ENCODE peak calls at places on chromosomes 13 and 19, in seven cellular contexts. S, X, G, U, Q, K and P are unnamed samples.

GRCh38 chr13:35953537-35954206 is 177.5 kb downstream of the DCLK1 start:
- DNase-seq in S (peak; percentile 90), X (peak; percentile 63), G (peak; percentile 96), U (peak; percentile 94), Q (peak; percentile 94), K (peak; percentile 84), P (peak; percentile 76)

GRCh38 chr19:35055715-35056179 is 14.2 kb downstream of the HPN start:
- DNase-seq in S (peak; percentile 47), X (no peak), G (no peak), U (no peak), Q (no peak), K (no peak), P (peak; percentile 39)

GRCh38 chr19:19642506-19643157 is 825 bp downstream of the GMIP start:
- DNase-seq in S (no peak), X (peak; percentile 38), G (no peak), U (peak; percentile 45), Q (no peak), K (no peak), P (peak; percentile 11)

GRCh38 chr13:29925457-29925856 is 75.0 kb upstream of the UBL3 start:
- DNase-seq in S (peak; percentile 90), X (peak; percentile 79), G (peak; percentile 90), U (peak; percentile 94), Q (peak; percentile 78), K (peak; percentile 77), P (peak; percentile 89)

GRCh38 chr13:103703246-103703645 is 637.0 kb upstream of the SLC10A2 start:
- DNase-seq in S (no peak), X (no peak), G (no peak), U (no peak), Q (no peak), K (no peak), P (no peak)

GRCh38 chr19:41928221-41928683 is at the start of gene ERFL:
- DNase-seq in S (no peak), X (no peak), G (no peak), U (peak; percentile 51), Q (no peak), K (no peak), P (no peak)

GRCh38 chr13:93786846-93787245 is 560.2 kb downstream of the GPC6 start:
- DNase-seq in S (no peak), X (peak; percentile 33), G (peak; percentile 10), U (no peak), Q (no peak), K (no peak), P (no peak)

GRCh38 chr13:30580852-30581502 is 36.7 kb upstream of the USPL1 start:
- DNase-seq in S (no peak), X (peak; percentile 14), G (no peak), U (peak; percentile 20), Q (no peak), K (no peak), P (peak; percentile 67)

GRCh38 chr13:90055121-90055520 is 1292.4 kb upstream of the MIR17HG start:
- DNase-seq in S (no peak), X (no peak), G (peak; percentile 8), U (peak; percentile 12), Q (no peak), K (peak; percentile 31), P (peak; percentile 79)

GRCh38 chr13:26320766-26321165 is 66.8 kb downstream of the CDK8 start:
- DNase-seq in S (no peak), X (no peak), G (no peak), U (no peak), Q (no peak), K (no peak), P (no peak)

GRCh38 chr19:38642176-38642575 is 5.3 kb upstream of the ACTN4 start:
- DNase-seq in S (no peak), X (no peak), G (no peak), U (no peak), Q (no peak), K (no peak), P (no peak)

GRCh38 chr19:13597625-13598024 is 91.3 kb upstream of the CACNA1A start:
- DNase-seq in S (peak; percentile 78), X (peak; percentile 66), G (peak; percentile 77), U (peak; percentile 85), Q (peak; percentile 74), K (peak; percentile 45), P (peak; percentile 83)

GRCh38 chr19:42424345-42424707 is 2.9 kb downstream of the LIPE start:
- DNase-seq in S (no peak), X (no peak), G (no peak), U (no peak), Q (no peak), K (no peak), P (no peak)

GRCh38 chr19:38303517-38304351 is at the start of gene C19orf33:
- DNase-seq in S (peak; percentile 93), X (no peak), G (no peak), U (peak; percentile 22), Q (no peak), K (peak; percentile 22), P (peak; percentile 88)

GRCh38 chr13:102373221-102373620 is 28.6 kb downstream of the FGF14 start:
- DNase-seq in S (no peak), X (no peak), G (no peak), U (no peak), Q (no peak), K (no peak), P (no peak)

GRCh38 chr13:53032849-53033248 is 4.2 kb downstream of the OLFM4 start:
- DNase-seq in S (no peak), X (no peak), G (no peak), U (no peak), Q (no peak), K (no peak), P (no peak)

GRCh38 chr13:75486654-75487053 is 4.7 kb upstream of the TBC1D4 start:
- DNase-seq in S (no peak), X (no peak), G (no peak), U (no peak), Q (no peak), K (peak; percentile 45), P (no peak)

GRCh38 chr13:66933994-66934393 is 296.1 kb downstream of the PCDH9 start:
- DNase-seq in S (no peak), X (peak; percentile 38), G (peak; percentile 72), U (peak; percentile 2), Q (peak; percentile 90), K (peak; percentile 93), P (peak; percentile 89)

GRCh38 chr13:91544723-91545122 is 146.3 kb downstream of the GPC5 start:
- DNase-seq in S (peak; percentile 16), X (peak; percentile 24), G (no peak), U (no peak), Q (no peak), K (no peak), P (no peak)

GRCh38 chr13:41995946-41996345 is 35.0 kb upstream of the VWA8 start:
- DNase-seq in S (peak; percentile 12), X (peak; percentile 27), G (peak; percentile 21), U (peak; percentile 64), Q (peak; percentile 75), K (peak; percentile 89), P (peak; percentile 6)

GRCh38 chr19:46970815-46971214 is 48.8 kb upstream of the NPAS1 start:
- DNase-seq in S (no peak), X (peak; percentile 93), G (no peak), U (peak; percentile 95), Q (peak; percentile 73), K (peak; percentile 30), P (peak; percentile 72)

GRCh38 chr19:35524181-35524838 is 3.8 kb downstream of the SBSN start:
- DNase-seq in S (no peak), X (no peak), G (no peak), U (no peak), Q (no peak), K (no peak), P (no peak)

GRCh38 chr19:38264486-38265212 is at the start of gene SPINT2:
- DNase-seq in S (no peak), X (no peak), G (no peak), U (peak; percentile 26), Q (no peak), K (no peak), P (no peak)

GRCh38 chr13:74442751-74443150 is 308.5 kb upstream of the KLF12 start:
- DNase-seq in S (no peak), X (no peak), G (no peak), U (no peak), Q (no peak), K (no peak), P (no peak)

GRCh38 chr13:84812078-84812477 is 929.8 kb upstream of the SLITRK1 start:
- DNase-seq in S (no peak), X (no peak), G (no peak), U (no peak), Q (no peak), K (no peak), P (no peak)

GRCh38 chr13:84816567-84817133 is 934.4 kb upstream of the SLITRK1 start:
- DNase-seq in S (no peak), X (no peak), G (no peak), U (no peak), Q (no peak), K (no peak), P (no peak)

GRCh38 chr13:84810781-84811180 is 928.5 kb upstream of the SLITRK1 start:
- DNase-seq in S (no peak), X (no peak), G (no peak), U (no peak), Q (no peak), K (no peak), P (no peak)

GRCh38 chr13:84812789-84813188 is 930.5 kb upstream of the SLITRK1 start:
- DNase-seq in S (no peak), X (no peak), G (no peak), U (no peak), Q (no peak), K (no peak), P (no peak)
- H2AFZ ChIP-seq in S (no peak overlapping the region), X (no peak overlapping the region), G (no peak overlapping the region), U (no peak overlapping the region), Q (no peak overlapping the region), K (no peak overlapping the region), P (no peak overlapping the region)

GRCh38 chr13:63433546-63434150 is 2018.0 kb upstream of the PCDH20 start:
- DNase-seq in S (no peak), X (no peak), G (peak; percentile 75), U (no peak), Q (peak; percentile 87), K (peak; percentile 62), P (peak; percentile 50)
- H2AFZ ChIP-seq in S (no peak overlapping the region), X (no peak overlapping the region), G (no peak overlapping the region), U (no peak overlapping the region), Q (no peak overlapping the region), K (no peak overlapping the region), P (no peak overlapping the region)

DNA sequence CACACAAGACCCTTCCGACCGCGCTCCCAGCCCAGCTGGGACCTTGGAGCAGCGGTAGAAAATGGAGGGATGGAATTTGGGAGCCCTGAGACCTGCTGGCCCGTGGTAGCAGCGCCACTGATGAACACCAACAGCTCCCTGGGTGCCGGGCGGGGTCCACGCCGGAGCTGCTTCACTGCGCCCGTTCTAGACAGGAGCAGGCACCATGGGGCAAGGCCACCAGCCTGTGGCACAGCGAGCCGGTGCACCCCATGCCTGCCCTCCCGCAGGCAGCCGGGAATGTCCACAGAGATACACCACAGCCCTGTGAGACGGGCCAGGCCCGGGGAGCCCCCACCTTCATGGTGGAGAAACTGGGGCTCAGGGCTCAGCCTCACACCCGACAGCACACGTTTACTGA is 9.9 kb upstream of the SHC2 start:
- DNase-seq in S (no peak), X (no peak), G (no peak), U (no peak), Q (no peak), K (no peak), P (no peak)
- H2AFZ ChIP-seq in S (no peak overlapping the region), X (no peak overlapping the region), G (no peak overlapping the region), U (no peak overlapping the region), Q (no peak overlapping the region), K (no peak overlapping the region), P (no peak overlapping the region)

DNA sequence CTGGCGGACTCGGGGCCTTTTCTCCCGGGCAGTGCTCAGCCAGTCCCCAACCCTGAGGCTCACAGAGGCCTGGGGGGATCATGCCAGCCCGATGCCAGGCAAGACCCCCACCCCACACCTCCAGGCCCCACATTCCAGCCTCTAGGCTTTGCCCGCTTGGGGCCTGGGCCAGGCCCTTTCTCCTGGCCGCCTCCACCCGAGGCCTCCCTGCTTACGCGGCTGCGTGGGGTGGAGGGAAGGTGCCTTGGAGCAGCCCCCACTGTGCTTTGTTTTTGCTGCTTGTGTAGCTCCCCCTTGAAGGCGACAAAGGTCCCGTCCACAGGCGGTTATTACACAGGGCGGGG is 38.4 kb downstream of the SMIM24 start:
- DNase-seq in S (no peak), X (no peak), G (no peak), U (no peak), Q (no peak), K (no peak), P (no peak)
- H2AFZ ChIP-seq in S (no peak overlapping the region), X (no peak overlapping the region), G (no peak overlapping the region), U (no peak overlapping the region), Q (no peak overlapping the region), K (no peak overlapping the region), P (no peak overlapping the region)